ENCODE peak calls at places on chromosomes 6 and 20, in eight cellular contexts. Y, U, N, B, S, D, X and V are unnamed samples. For H3K36me3, the result is how much of the 10 kb centered on the place peaks cover.

GRCh38 chr6:37021356-37022129 is 16.1 kb downstream of the FGD2 start:
- ATAC-seq in Y (peak), U (no peak), N (peak), B (no peak), S (no peak), D (no peak), X (no peak), V (no peak)

GRCh38 chr6:153563001-153563400 is 431.9 kb upstream of the RGS17 start:
- ATAC-seq in Y (no peak), U (no peak), N (no peak), B (no peak), S (no peak), D (no peak), X (no peak), V (no peak)

GRCh38 chr20:2576317-2576727 is 39.9 kb downstream of the TMC2 start:
- ATAC-seq in Y (no peak), U (no peak), N (no peak), B (no peak), S (no peak), D (no peak), X (no peak), V (no peak)

GRCh38 chr6:72699142-72699541 is 77.3 kb downstream of the KCNQ5 start:
- ATAC-seq in Y (no peak), U (no peak), N (no peak), B (no peak), S (no peak), D (no peak), X (no peak), V (no peak)

GRCh38 chr6:117396228-117396627 is 29.5 kb downstream of the ROS1 start:
- ATAC-seq in Y (no peak), U (no peak), N (no peak), B (peak), S (no peak), D (no peak), X (peak), V (no peak)

GRCh38 chr20:34954905-34955231 is 738 bp downstream of the GSS start:
- ATAC-seq in Y (no peak), U (peak), N (no peak), B (peak), S (peak), D (peak), X (peak), V (no peak)

GRCh38 chr6:132818404-132819359 is 4.3 kb downstream of the RPS12 start:
- ATAC-seq in Y (no peak), U (no peak), N (no peak), B (no peak), S (no peak), D (no peak), X (no peak), V (no peak)

GRCh38 chr6:17394192-17394611 is 807 bp downstream of the CAP2 start:
- ATAC-seq in Y (no peak), U (peak), N (no peak), B (peak), S (peak), D (peak), X (peak), V (peak)

GRCh38 chr6:139515511-139515910 is 141.1 kb upstream of the CITED2 start:
- ATAC-seq in Y (no peak), U (no peak), N (no peak), B (no peak), S (no peak), D (no peak), X (no peak), V (no peak)

GRCh38 chr6:16212276-16212675 is 26.1 kb upstream of the GMPR start:
- ATAC-seq in Y (no peak), U (no peak), N (no peak), B (no peak), S (no peak), D (no peak), X (no peak), V (no peak)

GRCh38 chr6:13923527-13924145 is 1.1 kb upstream of the RNF182 start:
- ATAC-seq in Y (no peak), U (no peak), N (no peak), B (peak), S (no peak), D (peak), X (no peak), V (no peak)

GRCh38 chr6:102736941-102737368 is 1343.4 kb downstream of the GRIK2 start:
- ATAC-seq in Y (no peak), U (no peak), N (no peak), B (no peak), S (no peak), D (peak), X (no peak), V (no peak)

GRCh38 chr6:80185492-80185891 is 79.0 kb downstream of the BCKDHB start:
- ATAC-seq in Y (no peak), U (no peak), N (no peak), B (no peak), S (no peak), D (no peak), X (no peak), V (no peak)

GRCh38 chr20:16537025-16537665 is 36.1 kb downstream of the KIF16B start:
- ATAC-seq in Y (no peak), U (peak), N (no peak), B (no peak), S (no peak), D (no peak), X (no peak), V (no peak)

GRCh38 chr6:1337791-1338190 is 25.9 kb downstream of the FOXQ1 start:
- ATAC-seq in Y (no peak), U (no peak), N (no peak), B (no peak), S (no peak), D (no peak), X (no peak), V (no peak)

GRCh38 chr6:106425382-106425781 is 64.9 kb downstream of the CRYBG1 start:
- ATAC-seq in Y (no peak), U (no peak), N (no peak), B (no peak), S (no peak), D (no peak), X (no peak), V (no peak)

GRCh38 chr6:145814035-145814500 is 527 bp downstream of the FBXO30 start:
- ATAC-seq in Y (no peak), U (peak), N (no peak), B (no peak), S (peak), D (peak), X (no peak), V (peak)

GRCh38 chr6:129432738-129433137 is 277.2 kb downstream of the ARHGAP18 start:
- ATAC-seq in Y (no peak), U (no peak), N (no peak), B (peak), S (no peak), D (no peak), X (no peak), V (no peak)

GRCh38 chr6:10521104-10521808 is at the start of gene GCNT2:
- ATAC-seq in Y (no peak), U (peak), N (peak), B (peak), S (peak), D (peak), X (peak), V (peak)

GRCh38 chr6:18343741-18344140 is 43.4 kb upstream of the RNF144B start:
- ATAC-seq in Y (no peak), U (no peak), N (no peak), B (no peak), S (no peak), D (peak), X (no peak), V (no peak)

GRCh38 chr6:166907373-166907841 is 48.9 kb downstream of the RNASET2 start:
- ATAC-seq in Y (peak), U (peak), N (peak), B (no peak), S (no peak), D (no peak), X (no peak), V (no peak)

DNA sequence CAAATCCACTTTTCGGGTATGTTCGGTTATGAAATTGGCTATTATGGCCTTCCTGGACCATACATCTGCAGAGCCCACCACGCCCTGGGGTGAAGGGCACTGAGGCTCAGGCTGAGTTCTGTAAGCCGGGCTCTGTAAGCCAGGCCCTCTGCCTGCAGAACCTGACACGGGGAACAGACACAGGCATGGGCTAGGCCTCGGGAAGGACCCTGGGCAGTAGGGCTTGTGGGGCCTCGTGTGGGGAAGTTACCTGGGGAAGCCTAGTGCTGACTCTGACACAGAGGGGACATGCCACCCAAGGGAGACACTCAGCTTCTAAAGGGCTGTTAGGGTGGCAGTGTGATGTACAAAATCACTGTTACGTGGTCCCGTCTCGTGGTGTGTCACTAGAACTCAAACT is 23.4 kb upstream of the TCFL5 start:
- ATAC-seq in Y (no peak), U (no peak), N (no peak), B (no peak), S (no peak), D (no peak), X (no peak), V (no peak)
- H3K36me3 ChIP-seq in Y (under half), U (half or more), N (half or more), B (under half), S (under half), D (under half), X (under half), V (under half)

GRCh38 chr20:45843506-45843905 is 9.9 kb downstream of the SNX21 start:
- ATAC-seq in Y (no peak), U (no peak), N (no peak), B (no peak), S (no peak), D (no peak), X (no peak), V (no peak)
- H3K36me3 ChIP-seq in Y (under half), U (half or more), N (half or more), B (under half), S (under half), D (under half), X (under half), V (under half)

DNA sequence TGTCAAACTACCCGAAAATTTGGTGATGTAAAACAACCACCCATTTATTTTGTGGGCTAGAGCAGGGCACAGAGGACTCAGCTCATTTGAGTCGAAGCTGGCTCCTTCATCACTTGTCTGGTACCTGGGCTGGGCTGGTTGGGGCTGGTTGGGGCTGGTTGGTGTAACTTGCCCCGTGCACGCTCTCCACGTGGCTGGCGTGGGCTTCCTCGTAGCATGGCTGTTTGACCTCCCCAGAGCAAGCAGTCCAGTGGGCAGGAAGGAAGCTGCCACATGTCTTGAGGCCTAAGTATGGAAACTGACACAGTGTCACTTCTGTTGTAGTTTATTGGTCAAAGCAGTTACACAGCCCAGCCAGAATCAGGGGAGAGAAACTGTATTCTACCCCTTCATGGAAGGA is 27.1 kb downstream of the BCAS4 start:
- ATAC-seq in Y (no peak), U (no peak), N (no peak), B (no peak), S (no peak), D (no peak), X (no peak), V (no peak)
- H3K36me3 ChIP-seq in Y (under half), U (under half), N (under half), B (under half), S (under half), D (under half), X (under half), V (under half)

DNA sequence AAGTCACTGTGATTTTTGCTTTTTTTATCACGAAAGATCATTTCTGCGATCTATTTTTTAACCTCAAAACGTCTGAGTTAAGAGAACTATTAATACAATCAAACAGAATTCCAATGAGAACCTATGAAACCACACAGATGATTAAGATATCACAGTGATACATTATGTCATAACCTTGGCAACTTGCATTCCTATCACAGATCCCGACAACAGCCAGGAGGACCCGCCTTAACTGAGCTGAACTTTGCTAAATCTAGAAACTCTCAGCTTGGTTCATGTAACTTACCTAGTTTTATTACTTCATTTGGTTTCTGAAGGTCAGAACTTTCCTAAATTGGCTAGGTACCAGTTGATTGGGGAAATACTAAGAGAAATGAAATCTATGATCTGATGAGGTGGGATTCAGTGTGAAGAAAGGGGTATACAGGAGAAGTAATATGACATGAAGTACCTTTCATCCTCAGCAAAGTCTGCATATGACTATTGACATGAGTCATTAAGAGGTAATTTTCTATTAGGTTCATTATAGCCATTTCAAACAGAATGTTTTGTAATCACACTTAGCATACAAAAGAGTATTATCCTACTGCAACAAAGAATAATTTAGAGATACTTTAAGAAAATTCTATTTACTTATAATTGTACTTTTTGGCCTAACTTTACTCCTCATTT is 11.2 kb downstream of the LYRM4 start:
- ATAC-seq in Y (no peak), U (no peak), N (no peak), B (no peak), S (no peak), D (peak), X (no peak), V (no peak)
- H3K36me3 ChIP-seq in Y (under half), U (under half), N (under half), B (under half), S (under half), D (under half), X (under half), V (under half)